ENCODE peak calls at places on chromosomes 7 and 10, in four cellular contexts. D, T, Q and C are unnamed samples.
A peak's percentile ranks its signal among the peaks of the same experiment; 100 is the strongest.

GRCh38 chr10:124879136-124879535 is 62.8 kb upstream of the ZRANB1 start:
- DNase-seq in T (no peak), D (no peak), Q (no peak), C (no peak)

GRCh38 chr10:71621783-71622526 is 97.6 kb downstream of the C10orf105 start:
- DNase-seq in D (peak; percentile 85), Q (no peak), T (no peak), C (peak; percentile 10)

GRCh38 chr7:108528183-108528712 is 2.3 kb upstream of the PNPLA8 start:
- DNase-seq in Q (no peak), D (no peak), T (no peak), C (no peak)

GRCh38 chr10:62992145-62992721 is 140.9 kb upstream of the NRBF2 start:
- DNase-seq in T (no peak), Q (no peak), D (no peak), C (no peak)

GRCh38 chr7:101231644-101232043 is 6.0 kb downstream of the CLDN15 start:
- DNase-seq in D (no peak), Q (no peak), T (no peak), C (no peak)

GRCh38 chr7:79949778-79950177 is 184.9 kb upstream of the GNAI1 start:
- DNase-seq in Q (no peak), T (no peak), D (no peak), C (no peak)

GRCh38 chr7:65974876-65975275 is 7.1 kb downstream of the GUSB start:
- DNase-seq in D (no peak), Q (no peak), T (no peak), C (no peak)

GRCh38 chr10:33195608-33196376 is 138.7 kb downstream of the NRP1 start:
- DNase-seq in Q (no peak), T (no peak), D (peak; percentile 23), C (no peak)

GRCh38 chr7:107463139-107464078 is 6.4 kb upstream of the GPR22 start:
- DNase-seq in D (peak; percentile 42), T (peak; percentile 59), Q (peak; percentile 50), C (peak; percentile 36)

GRCh38 chr7:34320926-34321609 is 336.9 kb upstream of the NPSR1 start:
- DNase-seq in Q (peak; percentile 27), T (peak; percentile 68), D (peak; percentile 32), C (no peak)

GRCh38 chr7:20236790-20237189 is 19.6 kb upstream of the MACC1 start:
- DNase-seq in T (no peak), Q (no peak), D (no peak), C (no peak)

GRCh38 chr10:127196227-127196954 is at the start of gene INSYN2A:
- DNase-seq in Q (no peak), T (peak; percentile 83), D (no peak), C (no peak)

GRCh38 chr7:147279951-147280350 is 1163.3 kb downstream of the CNTNAP2 start:
- DNase-seq in D (no peak), Q (no peak), T (no peak), C (no peak)

GRCh38 chr7:76074972-76075370 is 27.1 kb downstream of the MDH2 start:
- DNase-seq in Q (no peak), T (no peak), D (no peak), C (no peak)

GRCh38 chr10:10687751-10688150 is 329.9 kb upstream of the CELF2 start:
- DNase-seq in D (no peak), T (no peak), Q (no peak), C (no peak)

GRCh38 chr10:88616250-88616977 is 29.9 kb downstream of the LIPJ start:
- DNase-seq in T (peak; percentile 75), Q (no peak), D (no peak), C (no peak)

GRCh38 chr7:3067606-3068005 is 23.9 kb upstream of the CARD11 start:
- DNase-seq in Q (no peak), D (no peak), T (no peak), C (no peak)

GRCh38 chr7:157769870-157770213 is 433.0 kb downstream of the DNAJB6 start:
- DNase-seq in D (no peak), Q (no peak), T (peak; percentile 64), C (no peak)

GRCh38 chr7:138886501-138886917 is 88.5 kb upstream of the ATP6V0A4 start:
- DNase-seq in D (peak; percentile 53), T (no peak), Q (peak; percentile 38), C (no peak)

GRCh38 chr7:119254741-119255140 is 1018.2 kb upstream of the KCND2 start:
- DNase-seq in T (no peak), D (no peak), Q (no peak), C (no peak)

GRCh38 chr10:32417906-32418547 is 27.9 kb upstream of the CCDC7 start:
- DNase-seq in T (no peak), D (no peak), Q (peak; percentile 77), C (peak; percentile 87)

GRCh38 chr7:20816389-20816959 is 29.8 kb upstream of the SP8 start:
- DNase-seq in T (no peak), D (no peak), Q (no peak), C (no peak)

DNA sequence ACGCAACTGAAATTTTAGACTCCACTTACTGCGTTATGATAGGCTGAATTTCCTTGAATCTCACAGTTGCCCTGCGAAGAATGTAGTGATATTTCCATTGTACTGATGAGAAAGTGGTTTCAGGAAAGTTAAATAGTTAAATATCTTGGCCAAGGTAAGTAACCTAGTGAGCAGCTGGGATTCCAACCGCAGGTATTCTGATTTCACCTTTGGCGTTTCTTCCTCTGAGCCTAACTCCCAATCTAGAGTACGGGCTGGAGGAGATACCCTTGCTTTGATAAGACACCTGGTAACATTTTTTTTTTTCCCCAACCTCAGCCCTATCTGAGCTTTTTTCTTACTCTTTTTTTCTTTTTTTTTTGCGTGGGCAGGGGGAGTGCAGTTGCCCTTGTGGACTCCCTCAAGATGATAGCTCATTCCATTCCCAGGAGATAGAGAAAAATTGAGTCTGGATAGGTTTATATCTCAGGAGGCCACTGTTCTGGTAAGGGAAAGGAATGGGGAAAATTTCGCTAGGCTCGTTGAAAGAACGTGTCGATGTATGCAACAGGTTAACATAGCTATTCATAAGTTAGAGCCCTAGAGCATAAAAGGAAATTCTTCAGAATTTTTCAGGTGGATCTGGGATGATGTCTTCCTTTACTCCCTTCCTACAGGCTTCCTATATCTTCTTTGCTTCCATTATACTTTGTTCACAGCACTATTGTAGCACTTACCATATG is 3.1 kb upstream of the TAS2R38 start:
- DNase-seq in T (no peak), D (no peak), Q (no peak), C (no peak)
- H3K4me3 ChIP-seq in T (peak overlapping the region; percentile 57), D (no peak overlapping the region), Q (no peak overlapping the region), C (no peak overlapping the region)

DNA sequence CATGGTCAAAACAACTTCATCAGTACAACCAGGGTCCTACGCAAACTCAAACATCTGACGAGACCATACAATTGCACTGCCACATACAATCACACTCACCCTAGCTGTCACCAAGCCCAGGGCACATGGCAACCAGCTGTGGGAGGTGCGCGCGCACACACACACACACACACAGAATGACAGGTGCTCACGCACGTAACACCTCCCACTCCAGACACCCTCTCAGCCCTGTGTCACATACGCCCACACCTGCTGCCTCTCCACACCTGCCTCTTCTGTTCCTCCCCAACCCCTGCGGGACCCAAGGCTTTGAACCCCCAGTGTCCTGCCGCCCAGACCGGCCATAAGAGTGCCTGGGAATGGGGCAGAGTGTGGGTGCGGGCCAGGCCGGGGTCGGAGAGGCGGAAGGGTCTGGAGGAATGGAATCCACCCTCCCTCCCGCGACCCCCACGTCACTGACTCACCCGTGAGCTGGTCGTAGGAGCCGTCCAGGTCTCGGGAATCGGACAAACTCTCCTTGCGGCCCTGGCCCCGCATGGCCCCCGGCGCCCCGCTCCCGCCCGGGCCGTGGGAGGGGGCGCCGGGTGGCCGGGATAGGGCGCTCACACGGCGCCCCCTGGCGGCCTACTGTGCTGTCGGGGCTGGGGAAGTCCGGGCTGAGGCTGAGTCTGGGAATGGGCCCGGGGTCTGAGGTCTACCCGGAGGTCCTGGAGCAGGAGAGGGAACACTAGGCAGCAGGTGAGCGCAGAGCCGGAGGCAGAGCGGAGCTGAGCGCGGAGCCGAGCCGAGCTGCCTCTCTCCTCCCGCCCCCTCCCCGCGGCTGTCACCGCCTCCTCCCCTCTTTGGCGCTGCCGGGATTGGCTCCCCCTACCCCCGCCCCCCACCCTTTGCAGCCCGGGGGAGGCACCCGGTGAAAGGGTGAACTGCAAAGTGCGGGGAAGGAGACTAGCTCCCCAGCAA is at the start of gene KCNIP2:
- DNase-seq in D (no peak), Q (no peak), T (peak; percentile 63), C (no peak)
- H3K4me3 ChIP-seq in D (no peak within 1 kb of the TSS), Q (no peak within 1 kb of the TSS), T (no peak within 1 kb of the TSS), C (peak within 1 kb of the TSS; percentile 21)

DNA sequence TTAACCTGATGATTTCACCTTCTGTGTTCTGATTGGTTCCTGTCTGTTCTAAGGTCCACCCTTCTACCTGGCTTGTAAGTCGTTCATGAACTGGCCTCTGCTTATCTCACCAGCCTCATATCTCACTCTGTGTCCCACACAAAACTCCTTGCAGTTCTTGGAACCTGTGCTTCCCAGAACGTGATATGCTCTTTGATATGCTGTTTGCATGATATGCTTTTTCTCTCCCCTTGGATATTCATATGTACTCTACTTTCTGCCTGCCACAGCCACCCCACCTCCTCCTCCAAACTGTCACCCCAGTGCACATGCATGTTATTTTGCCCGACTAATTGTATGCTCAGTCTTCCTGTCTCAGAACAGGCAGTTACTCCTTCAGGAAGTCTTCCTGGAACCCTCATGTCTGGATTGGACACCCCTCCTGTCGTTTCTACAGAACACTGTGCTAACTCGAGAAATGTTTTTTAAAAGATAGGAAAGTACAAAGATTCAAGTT is 1.9 kb upstream of the ITPRIP start:
- DNase-seq in Q (no peak), T (no peak), D (no peak), C (no peak)
- H3K4me3 ChIP-seq in Q (no peak overlapping the region), T (peak overlapping the region; percentile 82), D (peak overlapping the region; percentile 87), C (no peak overlapping the region)

GRCh38 chr7:24283900-24284698 is at the start of gene NPY:
- DNase-seq in T (peak; percentile 68), Q (no peak), D (no peak), C (no peak)

GRCh38 chr7:24284699-24285506 is 913 bp downstream of the NPY start:
- DNase-seq in D (no peak), T (no peak), Q (no peak), C (no peak)

GRCh38 chr7:24279512-24279911 is 4.5 kb upstream of the NPY start:
- DNase-seq in D (no peak), T (no peak), Q (no peak), C (no peak)

GRCh38 chr7:24283559-24283899 is 461 bp upstream of the NPY start:
- DNase-seq in D (no peak), T (no peak), Q (no peak), C (no peak)
- H3K4me3 ChIP-seq in D (no peak overlapping the region), T (no peak overlapping the region), Q (no peak overlapping the region), C (peak overlapping the region; percentile 3)

GRCh38 chr7:52753855-52754254 is 281.6 kb upstream of the POM121L12 start:
- DNase-seq in Q (no peak), D (no peak), T (no peak), C (no peak)
- H3K4me3 ChIP-seq in Q (no peak overlapping the region), D (no peak overlapping the region), T (no peak overlapping the region), C (no peak overlapping the region)

DNA sequence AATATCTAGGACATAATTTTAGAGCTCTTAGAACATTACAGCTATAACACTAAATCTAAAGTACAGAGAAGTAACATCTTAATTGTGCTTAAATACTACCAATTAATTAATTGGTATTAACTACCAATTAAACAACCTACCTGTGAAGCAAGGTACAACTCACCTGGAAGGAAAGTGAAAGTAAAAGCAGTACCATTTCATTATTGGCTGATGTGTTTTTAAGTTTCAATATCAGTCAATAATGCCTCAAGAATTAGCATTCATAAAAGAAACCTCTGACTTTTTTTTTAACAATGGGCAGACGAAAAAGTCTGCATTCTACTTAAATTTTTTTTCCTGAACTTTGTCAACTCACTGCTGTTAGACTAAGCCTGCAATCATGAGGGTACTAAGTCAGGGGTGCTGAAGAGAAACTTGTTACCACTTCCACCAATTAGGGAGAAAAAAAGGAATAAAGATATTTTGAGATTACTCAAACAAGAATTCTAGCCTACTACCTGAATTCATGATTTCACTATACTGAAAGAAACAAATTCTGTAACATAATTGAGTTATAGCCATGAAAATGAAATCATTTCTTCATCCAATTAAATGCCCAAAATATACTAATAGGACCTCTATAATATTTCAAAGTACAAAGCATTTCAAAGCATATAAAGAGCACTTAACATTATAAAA is 19.9 kb downstream of the UPF2 start:
- DNase-seq in Q (no peak), D (no peak), T (no peak), C (no peak)
- H3K4me3 ChIP-seq in Q (no peak overlapping the region), D (no peak overlapping the region), T (no peak overlapping the region), C (no peak overlapping the region)